ENCODE peak calls at places on chromosomes 11 and 22, in nine cellular contexts. One of them, this sample, is unnamed.

GRCh38 chr11:115765803-115766239 is 261.6 kb upstream of the CADM1 start:
- DNase-seq in EH: peak
- DNase-seq in frontal cortex: no peak
- DNase-seq in smooth muscle cell of the brain vasculature: no peak
- DNase-seq in central memory CD4-positive, alpha-beta T cell: no peak
- DNase-seq in stimulated activated CD4-positive, alpha-beta T cell treated with anti-CD3 and anti-CD28 coated beads, Interleukin-1b, Interleukin-23, amount 100 ng/mL, for 24 hours: no peak
- DNase-seq in WTC11: no peak
- DNase-seq in left colon: no peak
- DNase-seq in CD14-positive monocyte: no peak
- DNase-seq in this sample: no peak

GRCh38 chr11:96307748-96308133 is 35.3 kb downstream of the MAML2 start:
- DNase-seq in smooth muscle cell of the brain vasculature: peak
- DNase-seq in central memory CD4-positive, alpha-beta T cell: no peak
- DNase-seq in WTC11: no peak
- DNase-seq in frontal cortex: no peak
- DNase-seq in left colon: no peak
- DNase-seq in EH: peak
- DNase-seq in CD14-positive monocyte: no peak
- DNase-seq in stimulated activated CD4-positive, alpha-beta T cell treated with anti-CD3 and anti-CD28 coated beads, Interleukin-1b, Interleukin-23, amount 100 ng/mL, for 24 hours: no peak
- DNase-seq in this sample: no peak

GRCh38 chr11:19842505-19842904 is 129.9 kb downstream of the NAV2 start:
- DNase-seq in frontal cortex: no peak
- DNase-seq in CD14-positive monocyte: no peak
- DNase-seq in stimulated activated CD4-positive, alpha-beta T cell treated with anti-CD3 and anti-CD28 coated beads, Interleukin-1b, Interleukin-23, amount 100 ng/mL, for 24 hours: no peak
- DNase-seq in central memory CD4-positive, alpha-beta T cell: no peak
- DNase-seq in EH: peak
- DNase-seq in smooth muscle cell of the brain vasculature: no peak
- DNase-seq in WTC11: no peak
- DNase-seq in left colon: no peak
- DNase-seq in this sample: no peak

GRCh38 chr11:93775289-93775688 is 8.8 kb upstream of the MED17 start:
- DNase-seq in central memory CD4-positive, alpha-beta T cell: no peak
- DNase-seq in stimulated activated CD4-positive, alpha-beta T cell treated with anti-CD3 and anti-CD28 coated beads, Interleukin-1b, Interleukin-23, amount 100 ng/mL, for 24 hours: no peak
- DNase-seq in WTC11: peak
- DNase-seq in smooth muscle cell of the brain vasculature: no peak
- DNase-seq in EH: peak
- DNase-seq in frontal cortex: no peak
- DNase-seq in CD14-positive monocyte: no peak
- DNase-seq in left colon: no peak
- DNase-seq in this sample: no peak

GRCh38 chr11:57773026-57773598 is 11.5 kb downstream of the CTNND1 start:
- DNase-seq in frontal cortex: no peak
- DNase-seq in WTC11: no peak
- DNase-seq in stimulated activated CD4-positive, alpha-beta T cell treated with anti-CD3 and anti-CD28 coated beads, Interleukin-1b, Interleukin-23, amount 100 ng/mL, for 24 hours: no peak
- DNase-seq in EH: no peak
- DNase-seq in smooth muscle cell of the brain vasculature: no peak
- DNase-seq in CD14-positive monocyte: no peak
- DNase-seq in central memory CD4-positive, alpha-beta T cell: no peak
- DNase-seq in left colon: no peak
- DNase-seq in this sample: no peak

GRCh38 chr11:26830757-26831156 is 108.9 kb upstream of the SLC5A12 start:
- DNase-seq in stimulated activated CD4-positive, alpha-beta T cell treated with anti-CD3 and anti-CD28 coated beads, Interleukin-1b, Interleukin-23, amount 100 ng/mL, for 24 hours: no peak
- DNase-seq in frontal cortex: no peak
- DNase-seq in EH: no peak
- DNase-seq in left colon: no peak
- DNase-seq in CD14-positive monocyte: no peak
- DNase-seq in WTC11: no peak
- DNase-seq in smooth muscle cell of the brain vasculature: no peak
- DNase-seq in central memory CD4-positive, alpha-beta T cell: no peak
- DNase-seq in this sample: no peak

GRCh38 chr11:106503901-106504300 is 426.4 kb downstream of the AASDHPPT start:
- DNase-seq in left colon: no peak
- DNase-seq in WTC11: no peak
- DNase-seq in smooth muscle cell of the brain vasculature: no peak
- DNase-seq in frontal cortex: no peak
- DNase-seq in stimulated activated CD4-positive, alpha-beta T cell treated with anti-CD3 and anti-CD28 coated beads, Interleukin-1b, Interleukin-23, amount 100 ng/mL, for 24 hours: no peak
- DNase-seq in CD14-positive monocyte: no peak
- DNase-seq in EH: no peak
- DNase-seq in central memory CD4-positive, alpha-beta T cell: no peak
- DNase-seq in this sample: no peak

GRCh38 chr11:70834984-70835560 is 417.3 kb downstream of the SHANK2 start:
- DNase-seq in central memory CD4-positive, alpha-beta T cell: no peak
- DNase-seq in EH: no peak
- DNase-seq in smooth muscle cell of the brain vasculature: no peak
- DNase-seq in frontal cortex: no peak
- DNase-seq in WTC11: no peak
- DNase-seq in CD14-positive monocyte: no peak
- DNase-seq in left colon: no peak
- DNase-seq in stimulated activated CD4-positive, alpha-beta T cell treated with anti-CD3 and anti-CD28 coated beads, Interleukin-1b, Interleukin-23, amount 100 ng/mL, for 24 hours: no peak
- DNase-seq in this sample: no peak

GRCh38 chr11:103903005-103903404 is 133.4 kb upstream of the DDI1 start:
- DNase-seq in left colon: no peak
- DNase-seq in CD14-positive monocyte: no peak
- DNase-seq in central memory CD4-positive, alpha-beta T cell: no peak
- DNase-seq in frontal cortex: no peak
- DNase-seq in smooth muscle cell of the brain vasculature: no peak
- DNase-seq in stimulated activated CD4-positive, alpha-beta T cell treated with anti-CD3 and anti-CD28 coated beads, Interleukin-1b, Interleukin-23, amount 100 ng/mL, for 24 hours: no peak
- DNase-seq in EH: no peak
- DNase-seq in WTC11: no peak
- DNase-seq in this sample: no peak

GRCh38 chr11:118202599-118203422 is 22.0 kb downstream of the JAML start:
- DNase-seq in smooth muscle cell of the brain vasculature: no peak
- DNase-seq in EH: no peak
- DNase-seq in CD14-positive monocyte: no peak
- DNase-seq in stimulated activated CD4-positive, alpha-beta T cell treated with anti-CD3 and anti-CD28 coated beads, Interleukin-1b, Interleukin-23, amount 100 ng/mL, for 24 hours: peak
- DNase-seq in central memory CD4-positive, alpha-beta T cell: peak
- DNase-seq in frontal cortex: no peak
- DNase-seq in WTC11: no peak
- DNase-seq in left colon: peak
- DNase-seq in this sample: no peak

GRCh38 chr11:12029738-12030363 is 21.4 kb upstream of the DKK3 start:
- DNase-seq in WTC11: no peak
- DNase-seq in frontal cortex: no peak
- DNase-seq in central memory CD4-positive, alpha-beta T cell: no peak
- DNase-seq in EH: peak
- DNase-seq in CD14-positive monocyte: no peak
- DNase-seq in left colon: no peak
- DNase-seq in stimulated activated CD4-positive, alpha-beta T cell treated with anti-CD3 and anti-CD28 coated beads, Interleukin-1b, Interleukin-23, amount 100 ng/mL, for 24 hours: no peak
- DNase-seq in smooth muscle cell of the brain vasculature: no peak
- DNase-seq in this sample: no peak

GRCh38 chr11:86722041-86722440 is 49.6 kb upstream of the ME3 start:
- DNase-seq in smooth muscle cell of the brain vasculature: no peak
- DNase-seq in left colon: no peak
- DNase-seq in CD14-positive monocyte: no peak
- DNase-seq in WTC11: no peak
- DNase-seq in central memory CD4-positive, alpha-beta T cell: no peak
- DNase-seq in frontal cortex: no peak
- DNase-seq in stimulated activated CD4-positive, alpha-beta T cell treated with anti-CD3 and anti-CD28 coated beads, Interleukin-1b, Interleukin-23, amount 100 ng/mL, for 24 hours: no peak
- DNase-seq in EH: peak
- DNase-seq in this sample: no peak

GRCh38 chr11:1532606-1533341 is 39.3 kb downstream of the DUSP8 start:
- DNase-seq in stimulated activated CD4-positive, alpha-beta T cell treated with anti-CD3 and anti-CD28 coated beads, Interleukin-1b, Interleukin-23, amount 100 ng/mL, for 24 hours: no peak
- DNase-seq in CD14-positive monocyte: no peak
- DNase-seq in left colon: no peak
- DNase-seq in WTC11: no peak
- DNase-seq in central memory CD4-positive, alpha-beta T cell: no peak
- DNase-seq in smooth muscle cell of the brain vasculature: no peak
- DNase-seq in EH: peak
- DNase-seq in frontal cortex: no peak
- DNase-seq in this sample: no peak

GRCh38 chr11:38667359-38667758 is 2069.3 kb upstream of the RAG2 start:
- DNase-seq in central memory CD4-positive, alpha-beta T cell: no peak
- DNase-seq in stimulated activated CD4-positive, alpha-beta T cell treated with anti-CD3 and anti-CD28 coated beads, Interleukin-1b, Interleukin-23, amount 100 ng/mL, for 24 hours: no peak
- DNase-seq in EH: no peak
- DNase-seq in smooth muscle cell of the brain vasculature: no peak
- DNase-seq in frontal cortex: no peak
- DNase-seq in left colon: no peak
- DNase-seq in CD14-positive monocyte: no peak
- DNase-seq in WTC11: no peak
- DNase-seq in this sample: no peak

GRCh38 chr11:93939084-93939780 is 81.9 kb upstream of the HEPHL1 start:
- DNase-seq in smooth muscle cell of the brain vasculature: no peak
- DNase-seq in frontal cortex: no peak
- DNase-seq in left colon: no peak
- DNase-seq in CD14-positive monocyte: no peak
- DNase-seq in WTC11: no peak
- DNase-seq in stimulated activated CD4-positive, alpha-beta T cell treated with anti-CD3 and anti-CD28 coated beads, Interleukin-1b, Interleukin-23, amount 100 ng/mL, for 24 hours: no peak
- DNase-seq in central memory CD4-positive, alpha-beta T cell: no peak
- DNase-seq in EH: peak
- DNase-seq in this sample: no peak

GRCh38 chr11:69100454-69101099 is 51.8 kb downstream of the TPCN2 start:
- DNase-seq in stimulated activated CD4-positive, alpha-beta T cell treated with anti-CD3 and anti-CD28 coated beads, Interleukin-1b, Interleukin-23, amount 100 ng/mL, for 24 hours: no peak
- DNase-seq in left colon: no peak
- DNase-seq in EH: no peak
- DNase-seq in smooth muscle cell of the brain vasculature: no peak
- DNase-seq in WTC11: no peak
- DNase-seq in CD14-positive monocyte: no peak
- DNase-seq in central memory CD4-positive, alpha-beta T cell: no peak
- DNase-seq in frontal cortex: no peak
- DNase-seq in this sample: no peak

GRCh38 chr22:32122899-32123298 is 36.2 kb downstream of the C22orf42 start:
- DNase-seq in CD14-positive monocyte: no peak
- DNase-seq in WTC11: no peak
- DNase-seq in left colon: no peak
- DNase-seq in central memory CD4-positive, alpha-beta T cell: no peak
- DNase-seq in EH: no peak
- DNase-seq in frontal cortex: no peak
- DNase-seq in stimulated activated CD4-positive, alpha-beta T cell treated with anti-CD3 and anti-CD28 coated beads, Interleukin-1b, Interleukin-23, amount 100 ng/mL, for 24 hours: no peak
- DNase-seq in smooth muscle cell of the brain vasculature: no peak
- DNase-seq in this sample: no peak

GRCh38 chr11:101127348-101127698 is 2.3 kb downstream of the PGR start:
- DNase-seq in smooth muscle cell of the brain vasculature: no peak
- DNase-seq in frontal cortex: peak
- DNase-seq in WTC11: peak
- DNase-seq in left colon: peak
- DNase-seq in CD14-positive monocyte: no peak
- DNase-seq in stimulated activated CD4-positive, alpha-beta T cell treated with anti-CD3 and anti-CD28 coated beads, Interleukin-1b, Interleukin-23, amount 100 ng/mL, for 24 hours: no peak
- DNase-seq in central memory CD4-positive, alpha-beta T cell: no peak
- DNase-seq in EH: no peak
- DNase-seq in this sample: no peak

GRCh38 chr22:49906071-49906798 is 12.0 kb downstream of the ALG12 start:
- DNase-seq in EH: no peak
- DNase-seq in smooth muscle cell of the brain vasculature: no peak
- DNase-seq in stimulated activated CD4-positive, alpha-beta T cell treated with anti-CD3 and anti-CD28 coated beads, Interleukin-1b, Interleukin-23, amount 100 ng/mL, for 24 hours: no peak
- DNase-seq in central memory CD4-positive, alpha-beta T cell: no peak
- DNase-seq in frontal cortex: no peak
- DNase-seq in CD14-positive monocyte: no peak
- DNase-seq in left colon: no peak
- DNase-seq in WTC11: no peak
- DNase-seq in this sample: no peak

GRCh38 chr22:45688606-45689080 is 17.0 kb downstream of the ATXN10 start:
- DNase-seq in CD14-positive monocyte: no peak
- DNase-seq in WTC11: no peak
- DNase-seq in smooth muscle cell of the brain vasculature: no peak
- DNase-seq in EH: peak
- DNase-seq in stimulated activated CD4-positive, alpha-beta T cell treated with anti-CD3 and anti-CD28 coated beads, Interleukin-1b, Interleukin-23, amount 100 ng/mL, for 24 hours: no peak
- DNase-seq in frontal cortex: no peak
- DNase-seq in central memory CD4-positive, alpha-beta T cell: no peak
- DNase-seq in left colon: no peak
- DNase-seq in this sample: no peak

GRCh38 chr11:10373340-10373739 is 68.5 kb downstream of the ADM start:
- DNase-seq in central memory CD4-positive, alpha-beta T cell: no peak
- DNase-seq in smooth muscle cell of the brain vasculature: no peak
- DNase-seq in frontal cortex: no peak
- DNase-seq in stimulated activated CD4-positive, alpha-beta T cell treated with anti-CD3 and anti-CD28 coated beads, Interleukin-1b, Interleukin-23, amount 100 ng/mL, for 24 hours: no peak
- DNase-seq in WTC11: no peak
- DNase-seq in EH: peak
- DNase-seq in left colon: no peak
- DNase-seq in CD14-positive monocyte: no peak
- DNase-seq in this sample: no peak

GRCh38 chr22:43236401-43237166 is 49.6 kb upstream of the TTLL12 start:
- DNase-seq in smooth muscle cell of the brain vasculature: no peak
- DNase-seq in CD14-positive monocyte: no peak
- DNase-seq in WTC11: no peak
- DNase-seq in EH: no peak
- DNase-seq in central memory CD4-positive, alpha-beta T cell: no peak
- DNase-seq in left colon: no peak
- DNase-seq in frontal cortex: no peak
- DNase-seq in stimulated activated CD4-positive, alpha-beta T cell treated with anti-CD3 and anti-CD28 coated beads, Interleukin-1b, Interleukin-23, amount 100 ng/mL, for 24 hours: no peak
- DNase-seq in this sample: no peak

GRCh38 chr11:9109858-9110731 is 18.7 kb upstream of the SCUBE2 start:
- DNase-seq in frontal cortex: no peak
- DNase-seq in CD14-positive monocyte: no peak
- DNase-seq in stimulated activated CD4-positive, alpha-beta T cell treated with anti-CD3 and anti-CD28 coated beads, Interleukin-1b, Interleukin-23, amount 100 ng/mL, for 24 hours: no peak
- DNase-seq in WTC11: no peak
- DNase-seq in central memory CD4-positive, alpha-beta T cell: no peak
- DNase-seq in EH: peak
- DNase-seq in smooth muscle cell of the brain vasculature: no peak
- DNase-seq in left colon: no peak
- DNase-seq in this sample: no peak

GRCh38 chr11:69496202-69496557 is 14.7 kb downstream of the LINC01488 start:
- DNase-seq in EH: no peak
- DNase-seq in smooth muscle cell of the brain vasculature: no peak
- DNase-seq in WTC11: no peak
- DNase-seq in CD14-positive monocyte: no peak
- DNase-seq in stimulated activated CD4-positive, alpha-beta T cell treated with anti-CD3 and anti-CD28 coated beads, Interleukin-1b, Interleukin-23, amount 100 ng/mL, for 24 hours: no peak
- DNase-seq in central memory CD4-positive, alpha-beta T cell: no peak
- DNase-seq in frontal cortex: no peak
- DNase-seq in left colon: no peak
- DNase-seq in this sample: no peak

GRCh38 chr22:34804588-34804987 is 261.4 kb upstream of the ISX start:
- DNase-seq in central memory CD4-positive, alpha-beta T cell: no peak
- DNase-seq in frontal cortex: no peak
- DNase-seq in CD14-positive monocyte: no peak
- DNase-seq in smooth muscle cell of the brain vasculature: no peak
- DNase-seq in WTC11: peak
- DNase-seq in stimulated activated CD4-positive, alpha-beta T cell treated with anti-CD3 and anti-CD28 coated beads, Interleukin-1b, Interleukin-23, amount 100 ng/mL, for 24 hours: no peak
- DNase-seq in EH: no peak
- DNase-seq in left colon: no peak
- DNase-seq in this sample: no peak

GRCh38 chr22:49344196-49344595 is 483.5 kb downstream of the BRD1 start:
- DNase-seq in central memory CD4-positive, alpha-beta T cell: no peak
- DNase-seq in left colon: no peak
- DNase-seq in CD14-positive monocyte: no peak
- DNase-seq in frontal cortex: peak
- DNase-seq in WTC11: peak
- DNase-seq in stimulated activated CD4-positive, alpha-beta T cell treated with anti-CD3 and anti-CD28 coated beads, Interleukin-1b, Interleukin-23, amount 100 ng/mL, for 24 hours: no peak
- DNase-seq in EH: no peak
- DNase-seq in smooth muscle cell of the brain vasculature: no peak
- DNase-seq in this sample: no peak

GRCh38 chr11:125935056-125935455 is 10.8 kb upstream of the VSIG10L2 start:
- DNase-seq in EH: no peak
- DNase-seq in WTC11: no peak
- DNase-seq in CD14-positive monocyte: no peak
- DNase-seq in smooth muscle cell of the brain vasculature: no peak
- DNase-seq in left colon: no peak
- DNase-seq in stimulated activated CD4-positive, alpha-beta T cell treated with anti-CD3 and anti-CD28 coated beads, Interleukin-1b, Interleukin-23, amount 100 ng/mL, for 24 hours: no peak
- DNase-seq in frontal cortex: no peak
- DNase-seq in central memory CD4-positive, alpha-beta T cell: no peak
- DNase-seq in this sample: no peak

GRCh38 chr11:108881136-108881535 is 216.3 kb downstream of the DDX10 start:
- DNase-seq in frontal cortex: no peak
- DNase-seq in stimulated activated CD4-positive, alpha-beta T cell treated with anti-CD3 and anti-CD28 coated beads, Interleukin-1b, Interleukin-23, amount 100 ng/mL, for 24 hours: no peak
- DNase-seq in left colon: no peak
- DNase-seq in EH: no peak
- DNase-seq in smooth muscle cell of the brain vasculature: no peak
- DNase-seq in WTC11: no peak
- DNase-seq in central memory CD4-positive, alpha-beta T cell: no peak
- DNase-seq in CD14-positive monocyte: no peak
- DNase-seq in this sample: no peak

GRCh38 chr11:28679795-28680194 is 571.6 kb downstream of the METTL15 start:
- DNase-seq in left colon: no peak
- DNase-seq in stimulated activated CD4-positive, alpha-beta T cell treated with anti-CD3 and anti-CD28 coated beads, Interleukin-1b, Interleukin-23, amount 100 ng/mL, for 24 hours: no peak
- DNase-seq in smooth muscle cell of the brain vasculature: no peak
- DNase-seq in EH: peak
- DNase-seq in CD14-positive monocyte: no peak
- DNase-seq in WTC11: no peak
- DNase-seq in central memory CD4-positive, alpha-beta T cell: no peak
- DNase-seq in frontal cortex: no peak
- DNase-seq in this sample: no peak

GRCh38 chr22:42711281-42711731 is 9.4 kb downstream of the A4GALT start:
- DNase-seq in WTC11: no peak
- DNase-seq in EH: peak
- DNase-seq in central memory CD4-positive, alpha-beta T cell: no peak
- DNase-seq in stimulated activated CD4-positive, alpha-beta T cell treated with anti-CD3 and anti-CD28 coated beads, Interleukin-1b, Interleukin-23, amount 100 ng/mL, for 24 hours: no peak
- DNase-seq in CD14-positive monocyte: no peak
- DNase-seq in frontal cortex: no peak
- DNase-seq in left colon: no peak
- DNase-seq in smooth muscle cell of the brain vasculature: no peak
- DNase-seq in this sample: no peak

This sample was measured in D721Med.